ENCODE peak calls at places on chromosomes 16 and 17, in four cellular contexts. C is AG10803, F is stomach, Q is GM06990. Z is an unnamed sample.
A peak's percentile ranks its signal among the peaks of the same experiment; 100 is the strongest.

GRCh38 chr16:31084584-31085298 is 4.0 kb downstream of the PRSS53 start:
- DNase-seq in C (no peak), F (no peak), Q (no peak), Z (no peak)

GRCh38 chr17:81386141-81386645 is 9.1 kb upstream of the BAHCC1 start:
- DNase-seq in C (no peak), F (no peak), Q (no peak), Z (no peak)

GRCh38 chr17:42378597-42379594 is 9.3 kb downstream of the STAT3 start:
- DNase-seq in C (peak; percentile 30), F (no peak), Q (peak; percentile 30), Z (no peak)

GRCh38 chr16:75224683-75225082 is 5.9 kb downstream of the CTRB1 start:
- DNase-seq in C (no peak), F (no peak), Q (no peak), Z (no peak)

GRCh38 chr17:67293251-67294203 is 48.5 kb upstream of the HELZ start:
- DNase-seq in C (peak; percentile 47), F (peak; percentile 75), Q (peak; percentile 55), Z (peak; percentile 35)

GRCh38 chr16:53817812-53818211 is 113.9 kb downstream of the FTO start:
- DNase-seq in C (peak; percentile 79), F (no peak), Q (no peak), Z (no peak)

GRCh38 chr17:836154-836553 is 54.0 kb downstream of the MRM3 start:
- DNase-seq in C (peak; percentile 95), F (no peak), Q (no peak), Z (no peak)

GRCh38 chr16:5222770-5223169 is 125.2 kb upstream of the EEF2KMT start:
- DNase-seq in C (no peak), F (no peak), Q (no peak), Z (no peak)

GRCh38 chr17:18968945-18969887 is 17.3 kb downstream of the SLC5A10 start:
- DNase-seq in C (no peak), F (peak; percentile 81), Q (no peak), Z (no peak)

GRCh38 chr17:21076242-21076641 is 33.4 kb upstream of the USP22 start:
- DNase-seq in C (no peak), F (no peak), Q (no peak), Z (no peak)

GRCh38 chr16:87963400-87963799 is 12.2 kb downstream of the BANP start:
- DNase-seq in C (peak; percentile 85), F (no peak), Q (no peak), Z (no peak)

GRCh38 chr17:79114455-79115301 is 40.1 kb downstream of the ENGASE start:
- DNase-seq in C (no peak), F (peak; percentile 54), Q (no peak), Z (no peak)

GRCh38 chr17:2564876-2565275 is 28.6 kb upstream of the PAFAH1B1 start:
- DNase-seq in C (peak; percentile 8), F (peak; percentile 47), Q (no peak), Z (no peak)

GRCh38 chr17:17671369-17672119 is 9.7 kb upstream of the RAI1 start:
- DNase-seq in C (no peak), F (no peak), Q (no peak), Z (no peak)

GRCh38 chr17:32335647-32336046 is 6.3 kb downstream of the C17orf75 start:
- DNase-seq in C (peak; percentile 97), F (no peak), Q (no peak), Z (no peak)

GRCh38 chr17:46870116-46870803 is 18.9 kb downstream of the WNT9B start:
- DNase-seq in C (no peak), F (peak; percentile 65), Q (no peak), Z (no peak)

GRCh38 chr16:85234310-85235235 is 122.3 kb upstream of the CIBAR2 start:
- DNase-seq in C (peak; percentile 78), F (peak; percentile 51), Q (no peak), Z (no peak)

GRCh38 chr16:54843424-54843750 is 87.3 kb upstream of the IRX5 start:
- DNase-seq in C (no peak), F (no peak), Q (no peak), Z (no peak)

GRCh38 chr16:54842743-54843423 is 87.8 kb upstream of the IRX5 start:
- DNase-seq in C (no peak), F (no peak), Q (no peak), Z (no peak)

GRCh38 chr16:54846761-54847160 is 83.9 kb upstream of the IRX5 start:
- DNase-seq in C (no peak), F (no peak), Q (no peak), Z (no peak)

GRCh38 chr16:54847207-54847606 is 83.5 kb upstream of the IRX5 start:
- DNase-seq in C (no peak), F (no peak), Q (no peak), Z (no peak)

DNA sequence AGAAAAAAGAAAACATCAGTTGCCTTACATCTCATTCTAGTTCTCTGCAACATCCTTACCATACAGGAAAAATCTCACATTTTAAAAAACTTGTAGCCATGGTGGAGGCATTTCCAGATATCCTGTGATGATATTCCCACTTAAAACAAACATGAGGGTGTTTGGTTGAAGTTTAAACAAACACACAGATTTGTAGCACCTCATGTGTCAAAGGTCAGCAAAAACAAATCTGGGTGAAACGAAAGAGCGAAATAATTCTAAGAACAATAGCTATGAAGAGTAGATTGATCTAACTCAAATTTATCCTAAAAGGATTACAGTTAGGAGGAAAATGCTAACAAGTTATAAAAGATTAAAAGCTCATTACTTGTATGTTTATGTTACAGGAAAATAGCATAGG is 83.1 kb upstream of the IRX5 start:
- DNase-seq in C (no peak), F (no peak), Q (no peak), Z (no peak)
- H3K4me3 ChIP-seq in C (no peak overlapping the region), F (no peak overlapping the region), Q (no peak overlapping the region), Z (no peak overlapping the region)

GRCh38 chr17:38958756-38959155 is 8.4 kb downstream of the FBXO47 start:
- DNase-seq in C (peak; percentile 85), F (no peak), Q (no peak), Z (no peak)
- H3K4me3 ChIP-seq in C (no peak overlapping the region), F (no peak overlapping the region), Q (no peak overlapping the region), Z (no peak overlapping the region)

GRCh38 chr17:7354262-7354781 is 634 bp upstream of the TMEM95 start:
- DNase-seq in C (peak; percentile 49), F (no peak), Q (no peak), Z (no peak)
- H3K4me3 ChIP-seq in C (peak overlapping the region; percentile 86), F (no peak overlapping the region), Q (no peak overlapping the region), Z (no peak overlapping the region)

DNA sequence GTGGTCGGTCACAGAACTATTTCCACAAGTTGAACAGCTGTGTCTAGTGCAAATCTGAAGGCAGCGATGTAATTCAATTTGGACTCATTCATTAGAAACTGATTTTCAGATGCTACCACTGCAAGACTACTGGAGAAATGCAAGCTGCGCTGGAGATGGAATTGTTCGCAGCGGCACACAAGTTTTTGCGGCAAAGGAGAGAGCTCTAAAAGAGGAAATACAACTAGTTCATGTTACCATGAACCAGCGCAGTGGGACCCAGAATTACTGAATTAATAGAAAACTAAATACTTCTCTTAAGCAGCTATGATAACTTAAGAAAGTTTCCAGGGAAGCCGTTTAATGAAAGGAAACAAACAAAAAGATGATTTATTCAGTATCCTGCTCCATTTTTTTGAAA is 1.9 kb downstream of the CREBBP start:
- DNase-seq in C (peak; percentile 38), F (no peak), Q (no peak), Z (no peak)
- H3K4me3 ChIP-seq in C (peak overlapping the region; percentile 92), F (peak overlapping the region; percentile 92), Q (peak overlapping the region; percentile 91), Z (peak overlapping the region; percentile 82)

GRCh38 chr17:59001158-59001814 is 105.4 kb downstream of the TRIM37 start:
- DNase-seq in C (peak; percentile 26), F (peak; percentile 34), Q (peak; percentile 78), Z (peak; percentile 93)
- H3K4me3 ChIP-seq in C (no peak overlapping the region), F (no peak overlapping the region), Q (peak overlapping the region; percentile 60), Z (peak overlapping the region; percentile 0)

GRCh38 chr17:82841921-82842596 is 2.2 kb upstream of the ZNF750 start:
- DNase-seq in C (no peak), F (no peak), Q (no peak), Z (no peak)
- H3K4me3 ChIP-seq in C (no peak overlapping the region), F (no peak overlapping the region), Q (no peak overlapping the region), Z (no peak overlapping the region)

GRCh38 chr16:56629531-56629930 is 2.9 kb upstream of the MT1M start:
- DNase-seq in C (no peak), F (no peak), Q (no peak), Z (no peak)

GRCh38 chr16:56630134-56630533 is 2.3 kb upstream of the MT1M start:
- DNase-seq in C (no peak), F (no peak), Q (no peak), Z (no peak)

GRCh38 chr16:56631832-56632159 is 663 bp upstream of the MT1M start:
- DNase-seq in C (no peak), F (no peak), Q (no peak), Z (no peak)

GRCh38 chr16:56632160-56632847 is at the start of gene MT1M:
- DNase-seq in C (no peak), F (peak; percentile 69), Q (no peak), Z (no peak)

DNA sequence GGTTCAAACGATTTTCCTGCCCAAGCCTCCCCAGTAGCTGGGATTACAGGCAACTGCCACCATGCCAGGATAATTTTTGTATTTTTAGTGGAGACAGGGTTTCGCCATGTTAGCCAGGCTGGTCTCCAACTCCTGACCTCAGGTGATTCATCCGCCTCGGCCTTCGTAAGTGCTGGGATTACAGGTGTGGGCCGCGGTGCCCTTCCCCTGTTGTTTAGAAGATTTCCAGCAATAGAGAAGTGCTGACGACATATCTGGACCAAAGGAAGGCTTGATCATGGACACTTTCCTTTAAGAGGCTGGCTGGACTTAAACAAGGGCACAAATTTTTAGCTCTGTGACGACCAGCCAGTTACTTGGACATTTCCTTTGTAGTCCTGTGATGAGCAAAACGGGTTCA is 1.3 kb upstream of the MT1M start:
- DNase-seq in C (no peak), F (no peak), Q (no peak), Z (no peak)
- H3K4me3 ChIP-seq in C (no peak overlapping the region), F (no peak overlapping the region), Q (no peak overlapping the region), Z (no peak overlapping the region)

DNA sequence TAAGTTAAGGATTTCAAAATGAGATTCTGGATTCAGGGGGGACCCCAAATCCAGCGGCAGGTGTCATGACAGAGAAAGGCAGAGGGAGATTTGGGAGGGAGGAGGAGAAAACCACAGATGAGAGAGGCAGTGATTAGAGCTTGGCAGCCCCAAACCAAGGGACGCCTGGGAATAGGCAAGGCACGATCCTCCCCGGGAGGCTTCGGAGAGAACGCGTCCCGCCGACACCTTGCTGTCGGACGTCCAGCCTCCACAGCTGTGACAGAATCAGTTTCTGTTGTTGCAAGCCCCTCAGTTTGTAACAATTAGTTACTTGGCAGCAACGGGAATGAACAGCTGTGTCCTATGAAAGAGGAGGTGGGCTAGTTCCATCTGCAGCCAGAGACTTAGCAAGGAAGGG is 110.6 kb upstream of the SDK2 start:
- DNase-seq in C (no peak), F (no peak), Q (no peak), Z (no peak)
- H3K4me3 ChIP-seq in C (no peak overlapping the region), F (no peak overlapping the region), Q (no peak overlapping the region), Z (no peak overlapping the region)

Z was measured in GM12864.